ENCODE peak calls at places on chromosomes 13 and 19, in six cellular contexts. S is nephron progenitor cell, U is NCI-H2081, D is KG1, B is thyroid gland, E is heart right ventricle. K is an unnamed sample.
A peak's percentile ranks its signal among the peaks of the same experiment; 100 is the strongest.

GRCh38 chr13:58953638-58954037 is 1210.1 kb downstream of the DIAPH3 start:
- DNase-seq in U (no peak), D (no peak), S (no peak), B (no peak), E (no peak), K (no peak)

GRCh38 chr19:41456342-41456918 is 13.5 kb downstream of the ERICH4 start:
- DNase-seq in B (no peak), U (no peak), E (no peak), D (no peak), S (no peak), K (no peak)

GRCh38 chr19:29945017-29945416 is 3.0 kb downstream of the URI1 start:
- DNase-seq in S (no peak), U (no peak), D (no peak), B (no peak), E (no peak), K (no peak)

GRCh38 chr19:53294786-53295441 is 27.4 kb upstream of the VN1R4 start:
- DNase-seq in E (no peak), S (no peak), U (no peak), D (no peak), B (no peak), K (no peak)

GRCh38 chr13:59931621-59932020 is 232.1 kb downstream of the DIAPH3 start:
- DNase-seq in B (no peak), D (no peak), U (no peak), S (no peak), E (no peak), K (no peak)

GRCh38 chr13:100753391-100753790 is 78.8 kb upstream of the TMTC4 start:
- DNase-seq in D (no peak), B (no peak), E (no peak), S (no peak), U (no peak), K (no peak)

GRCh38 chr13:102597029-102598015 is 536 bp downstream of the TPP2 start:
- DNase-seq in U (no peak), S (peak; percentile 50), E (no peak), D (peak; percentile 47), B (peak; percentile 27), K (no peak)

GRCh38 chr19:51689751-51690358 is 3.3 kb upstream of the SPACA6 start:
- DNase-seq in D (no peak), E (peak; percentile 63), S (peak; percentile 89), B (peak; percentile 45), U (no peak), K (no peak)

GRCh38 chr13:30618186-30618937 is 642 bp downstream of the USPL1 start:
- DNase-seq in B (peak; percentile 38), S (peak; percentile 25), U (no peak), E (no peak), D (no peak), K (no peak)

GRCh38 chr13:44051923-44052322 is 172.2 kb downstream of the LACC1 start:
- DNase-seq in D (no peak), B (no peak), U (no peak), S (no peak), E (no peak), K (no peak)

GRCh38 chr19:58044886-58045285 is 11.1 kb downstream of the ZSCAN1 start:
- DNase-seq in U (no peak), B (no peak), S (no peak), E (no peak), D (no peak), K (no peak)

GRCh38 chr19:30742981-30743380 is 370.8 kb downstream of the ZNF536 start:
- DNase-seq in S (no peak), B (no peak), E (no peak), D (no peak), U (no peak), K (peak; percentile 54)

GRCh38 chr19:50722248-50723013 is 733 bp upstream of the CLEC11A start:
- DNase-seq in E (no peak), S (peak; percentile 47), D (no peak), U (no peak), B (no peak), K (no peak)

GRCh38 chr19:34601071-34601470 is 75.9 kb downstream of the SCGB2B2 start:
- DNase-seq in E (no peak), D (no peak), U (no peak), S (no peak), B (no peak), K (no peak)

GRCh38 chr13:98842858-98843481 is 90.5 kb upstream of the SLC15A1 start:
- DNase-seq in U (peak; percentile 75), S (peak; percentile 87), B (peak; percentile 55), D (peak; percentile 43), E (peak; percentile 74), K (no peak)

GRCh38 chr13:44385401-44385800 is 11.8 kb downstream of the SERP2 start:
- DNase-seq in E (no peak), B (no peak), D (no peak), S (no peak), U (no peak), K (no peak)

GRCh38 chr13:107043016-107043957 is 475.4 kb upstream of the ARGLU1 start:
- DNase-seq in E (no peak), B (no peak), S (no peak), U (no peak), D (no peak), K (no peak)

GRCh38 chr13:42233726-42234125 is 38.2 kb upstream of the AKAP11 start:
- DNase-seq in S (no peak), D (no peak), U (no peak), E (no peak), B (no peak), K (no peak)

GRCh38 chr13:97506511-97506910 is 72.5 kb downstream of the RAP2A start:
- DNase-seq in D (no peak), B (no peak), E (no peak), S (no peak), U (no peak), K (no peak)

GRCh38 chr13:23510979-23511735 is 59.1 kb upstream of the TNFRSF19 start:
- DNase-seq in U (no peak), D (no peak), B (peak; percentile 6), S (peak; percentile 6), E (no peak), K (no peak)

GRCh38 chr13:40776232-40776631 is 5.2 kb upstream of the MRPS31 start:
- DNase-seq in U (no peak), D (no peak), S (no peak), E (no peak), B (no peak), K (no peak)

GRCh38 chr19:45376045-45376724 is 5.8 kb upstream of the ERCC2 start:
- DNase-seq in E (no peak), U (no peak), D (no peak), S (peak; percentile 50), B (peak; percentile 90), K (peak; percentile 72)

GRCh38 chr19:41531438-41532311 is 44.3 kb upstream of the CEACAM21 start:
- DNase-seq in D (peak; percentile 67), E (peak; percentile 69), U (no peak), S (no peak), B (peak; percentile 43), K (peak; percentile 89)

GRCh38 chr19:892243-892996 is 567 bp downstream of the MED16 start:
- DNase-seq in U (no peak), S (peak; percentile 69), B (no peak), D (no peak), E (peak; percentile 52), K (no peak)

GRCh38 chr13:105107781-105108180 is 1427.7 kb downstream of the EFNB2 start:
- DNase-seq in U (no peak), B (no peak), E (no peak), D (no peak), S (no peak), K (no peak)

GRCh38 chr19:41350735-41351338 is 2.9 kb downstream of the TGFB1 start:
- DNase-seq in U (no peak), S (no peak), B (no peak), D (peak; percentile 55), E (no peak), K (no peak)

GRCh38 chr19:55603581-55604292 is 1.7 kb upstream of the ZNF865 start:
- DNase-seq in U (no peak), S (no peak), D (no peak), E (no peak), B (no peak), K (no peak)

GRCh38 chr13:109875746-109876145 is 89.4 kb upstream of the IRS2 start:
- DNase-seq in E (no peak), B (peak; percentile 72), U (no peak), S (no peak), D (no peak), K (no peak)

K was measured in right atrium auricular region.